ENCODE peak calls at places on chromosome 17, in eight cellular contexts. One of them, this sample, is unnamed.

GRCh38 chr17:7249830-7250229 is 1.7 kb downstream of the CTDNEP1 start:
- DNase-seq in substantia nigra: no peak
- DNase-seq in stimulated activated CD8-positive, alpha-beta memory T cell treated with anti-CD3 and anti-CD28 coated beads, Interleukin-2, amount 100 ng/mL, for 1 hour: no peak
- DNase-seq in endothelial cell: no peak
- DNase-seq in H7: no peak
- DNase-seq in IMR-90: no peak
- DNase-seq in testis: no peak
- DNase-seq in activated T-helper 1 cell treated with Interleukin-2 at 50 U/mL for 16 hours: no peak
- DNase-seq in this sample: no peak

GRCh38 chr17:27396045-27396444 is 60.2 kb upstream of the KSR1 start:
- DNase-seq in substantia nigra: no peak
- DNase-seq in stimulated activated CD8-positive, alpha-beta memory T cell treated with anti-CD3 and anti-CD28 coated beads, Interleukin-2, amount 100 ng/mL, for 1 hour: no peak
- DNase-seq in endothelial cell: no peak
- DNase-seq in H7: no peak
- DNase-seq in IMR-90: no peak
- DNase-seq in testis: no peak
- DNase-seq in activated T-helper 1 cell treated with Interleukin-2 at 50 U/mL for 16 hours: no peak
- DNase-seq in this sample: no peak

GRCh38 chr17:79108232-79108850 is 33.7 kb downstream of the ENGASE start:
- DNase-seq in substantia nigra: no peak
- DNase-seq in stimulated activated CD8-positive, alpha-beta memory T cell treated with anti-CD3 and anti-CD28 coated beads, Interleukin-2, amount 100 ng/mL, for 1 hour: no peak
- DNase-seq in endothelial cell: no peak
- DNase-seq in H7: no peak
- DNase-seq in IMR-90: no peak
- DNase-seq in testis: no peak
- DNase-seq in activated T-helper 1 cell treated with Interleukin-2 at 50 U/mL for 16 hours: no peak
- DNase-seq in this sample: no peak

GRCh38 chr17:72714357-72714966 is 378.0 kb downstream of the SLC39A11 start:
- DNase-seq in substantia nigra: no peak
- DNase-seq in stimulated activated CD8-positive, alpha-beta memory T cell treated with anti-CD3 and anti-CD28 coated beads, Interleukin-2, amount 100 ng/mL, for 1 hour: no peak
- DNase-seq in endothelial cell: no peak
- DNase-seq in H7: no peak
- DNase-seq in IMR-90: no peak
- DNase-seq in testis: no peak
- DNase-seq in activated T-helper 1 cell treated with Interleukin-2 at 50 U/mL for 16 hours: no peak
- DNase-seq in this sample: no peak

GRCh38 chr17:9880582-9880999 is 24.5 kb downstream of the RCVRN start:
- DNase-seq in substantia nigra: no peak
- DNase-seq in stimulated activated CD8-positive, alpha-beta memory T cell treated with anti-CD3 and anti-CD28 coated beads, Interleukin-2, amount 100 ng/mL, for 1 hour: no peak
- DNase-seq in endothelial cell: no peak
- DNase-seq in H7: no peak
- DNase-seq in IMR-90: no peak
- DNase-seq in testis: no peak
- DNase-seq in activated T-helper 1 cell treated with Interleukin-2 at 50 U/mL for 16 hours: no peak
- DNase-seq in this sample: no peak

GRCh38 chr17:2062571-2063183 is 7.8 kb downstream of the HIC1 start:
- DNase-seq in substantia nigra: no peak
- DNase-seq in stimulated activated CD8-positive, alpha-beta memory T cell treated with anti-CD3 and anti-CD28 coated beads, Interleukin-2, amount 100 ng/mL, for 1 hour: no peak
- DNase-seq in endothelial cell: peak; percentile 22
- DNase-seq in H7: peak; percentile 66
- DNase-seq in IMR-90: peak; percentile 49
- DNase-seq in testis: no peak
- DNase-seq in activated T-helper 1 cell treated with Interleukin-2 at 50 U/mL for 16 hours: no peak
- DNase-seq in this sample: no peak

GRCh38 chr17:35447494-35447893 is 1.1 kb downstream of the SLFN13 start:
- DNase-seq in substantia nigra: no peak
- DNase-seq in stimulated activated CD8-positive, alpha-beta memory T cell treated with anti-CD3 and anti-CD28 coated beads, Interleukin-2, amount 100 ng/mL, for 1 hour: no peak
- DNase-seq in endothelial cell: no peak
- DNase-seq in H7: peak; percentile 35
- DNase-seq in IMR-90: no peak
- DNase-seq in testis: no peak
- DNase-seq in activated T-helper 1 cell treated with Interleukin-2 at 50 U/mL for 16 hours: no peak
- DNase-seq in this sample: no peak

GRCh38 chr17:40317345-40317873 is 8.4 kb downstream of the RARA start:
- DNase-seq in substantia nigra: no peak
- DNase-seq in stimulated activated CD8-positive, alpha-beta memory T cell treated with anti-CD3 and anti-CD28 coated beads, Interleukin-2, amount 100 ng/mL, for 1 hour: no peak
- DNase-seq in endothelial cell: peak; percentile 68
- DNase-seq in H7: peak; percentile 91
- DNase-seq in IMR-90: peak; percentile 70
- DNase-seq in testis: no peak
- DNase-seq in activated T-helper 1 cell treated with Interleukin-2 at 50 U/mL for 16 hours: no peak
- DNase-seq in this sample: no peak

GRCh38 chr17:20961551-20961950 is 81.3 kb downstream of the USP22 start:
- DNase-seq in substantia nigra: no peak
- DNase-seq in stimulated activated CD8-positive, alpha-beta memory T cell treated with anti-CD3 and anti-CD28 coated beads, Interleukin-2, amount 100 ng/mL, for 1 hour: no peak
- DNase-seq in endothelial cell: no peak
- DNase-seq in H7: no peak
- DNase-seq in IMR-90: no peak
- DNase-seq in testis: no peak
- DNase-seq in activated T-helper 1 cell treated with Interleukin-2 at 50 U/mL for 16 hours: no peak
- DNase-seq in this sample: no peak

GRCh38 chr17:42518046-42518754 is 17.8 kb upstream of the NAGLU start:
- DNase-seq in substantia nigra: peak; percentile 25
- DNase-seq in stimulated activated CD8-positive, alpha-beta memory T cell treated with anti-CD3 and anti-CD28 coated beads, Interleukin-2, amount 100 ng/mL, for 1 hour: no peak
- DNase-seq in endothelial cell: no peak
- DNase-seq in H7: peak; percentile 10
- DNase-seq in IMR-90: peak; percentile 98
- DNase-seq in testis: peak; percentile 71
- DNase-seq in activated T-helper 1 cell treated with Interleukin-2 at 50 U/mL for 16 hours: no peak
- DNase-seq in this sample: peak; percentile 51

GRCh38 chr17:59840329-59840907 is 52.3 kb downstream of the TUBD1 start:
- DNase-seq in substantia nigra: no peak
- DNase-seq in stimulated activated CD8-positive, alpha-beta memory T cell treated with anti-CD3 and anti-CD28 coated beads, Interleukin-2, amount 100 ng/mL, for 1 hour: no peak
- DNase-seq in endothelial cell: no peak
- DNase-seq in H7: peak; percentile 40
- DNase-seq in IMR-90: no peak
- DNase-seq in testis: no peak
- DNase-seq in activated T-helper 1 cell treated with Interleukin-2 at 50 U/mL for 16 hours: no peak
- DNase-seq in this sample: no peak

GRCh38 chr17:67754001-67754400 is 36.3 kb downstream of the NOL11 start:
- DNase-seq in substantia nigra: no peak
- DNase-seq in stimulated activated CD8-positive, alpha-beta memory T cell treated with anti-CD3 and anti-CD28 coated beads, Interleukin-2, amount 100 ng/mL, for 1 hour: no peak
- DNase-seq in endothelial cell: no peak
- DNase-seq in H7: no peak
- DNase-seq in IMR-90: no peak
- DNase-seq in testis: no peak
- DNase-seq in activated T-helper 1 cell treated with Interleukin-2 at 50 U/mL for 16 hours: no peak
- DNase-seq in this sample: no peak

GRCh38 chr17:7982666-7983065 is 19.7 kb upstream of the GUCY2D start:
- DNase-seq in substantia nigra: no peak
- DNase-seq in stimulated activated CD8-positive, alpha-beta memory T cell treated with anti-CD3 and anti-CD28 coated beads, Interleukin-2, amount 100 ng/mL, for 1 hour: no peak
- DNase-seq in endothelial cell: no peak
- DNase-seq in H7: no peak
- DNase-seq in IMR-90: peak; percentile 14
- DNase-seq in testis: no peak
- DNase-seq in activated T-helper 1 cell treated with Interleukin-2 at 50 U/mL for 16 hours: no peak
- DNase-seq in this sample: no peak

GRCh38 chr17:12727076-12727750 is 61.5 kb downstream of the MYOCD start:
- DNase-seq in substantia nigra: no peak
- DNase-seq in stimulated activated CD8-positive, alpha-beta memory T cell treated with anti-CD3 and anti-CD28 coated beads, Interleukin-2, amount 100 ng/mL, for 1 hour: no peak
- DNase-seq in endothelial cell: no peak
- DNase-seq in H7: no peak
- DNase-seq in IMR-90: peak; percentile 95
- DNase-seq in testis: no peak
- DNase-seq in activated T-helper 1 cell treated with Interleukin-2 at 50 U/mL for 16 hours: no peak
- DNase-seq in this sample: no peak

GRCh38 chr17:78538033-78538776 is 39.0 kb downstream of the DNAH17 start:
- DNase-seq in substantia nigra: no peak
- DNase-seq in stimulated activated CD8-positive, alpha-beta memory T cell treated with anti-CD3 and anti-CD28 coated beads, Interleukin-2, amount 100 ng/mL, for 1 hour: no peak
- DNase-seq in endothelial cell: no peak
- DNase-seq in H7: peak; percentile 45
- DNase-seq in IMR-90: no peak
- DNase-seq in testis: no peak
- DNase-seq in activated T-helper 1 cell treated with Interleukin-2 at 50 U/mL for 16 hours: no peak
- DNase-seq in this sample: no peak

GRCh38 chr17:4607773-4608187 is 23.5 kb downstream of the SMTNL2 start:
- DNase-seq in substantia nigra: peak; percentile 39
- DNase-seq in stimulated activated CD8-positive, alpha-beta memory T cell treated with anti-CD3 and anti-CD28 coated beads, Interleukin-2, amount 100 ng/mL, for 1 hour: no peak
- DNase-seq in endothelial cell: peak; percentile 3
- DNase-seq in H7: peak; percentile 56
- DNase-seq in IMR-90: peak; percentile 49
- DNase-seq in testis: peak; percentile 94
- DNase-seq in activated T-helper 1 cell treated with Interleukin-2 at 50 U/mL for 16 hours: no peak
- DNase-seq in this sample: no peak

GRCh38 chr17:50184611-50185398 is 16.6 kb downstream of the COL1A1 start:
- DNase-seq in substantia nigra: no peak
- DNase-seq in stimulated activated CD8-positive, alpha-beta memory T cell treated with anti-CD3 and anti-CD28 coated beads, Interleukin-2, amount 100 ng/mL, for 1 hour: no peak
- DNase-seq in endothelial cell: no peak
- DNase-seq in H7: peak; percentile 80
- DNase-seq in IMR-90: peak; percentile 62
- DNase-seq in testis: peak; percentile 44
- DNase-seq in activated T-helper 1 cell treated with Interleukin-2 at 50 U/mL for 16 hours: no peak
- DNase-seq in this sample: no peak

GRCh38 chr17:80955078-80955477 is 36.6 kb upstream of the CHMP6 start:
- DNase-seq in substantia nigra: no peak
- DNase-seq in stimulated activated CD8-positive, alpha-beta memory T cell treated with anti-CD3 and anti-CD28 coated beads, Interleukin-2, amount 100 ng/mL, for 1 hour: no peak
- DNase-seq in endothelial cell: no peak
- DNase-seq in H7: peak; percentile 14
- DNase-seq in IMR-90: no peak
- DNase-seq in testis: no peak
- DNase-seq in activated T-helper 1 cell treated with Interleukin-2 at 50 U/mL for 16 hours: no peak
- DNase-seq in this sample: no peak

GRCh38 chr17:10368561-10368960 is 4.2 kb downstream of the MYH13 start:
- DNase-seq in substantia nigra: no peak
- DNase-seq in stimulated activated CD8-positive, alpha-beta memory T cell treated with anti-CD3 and anti-CD28 coated beads, Interleukin-2, amount 100 ng/mL, for 1 hour: no peak
- DNase-seq in endothelial cell: no peak
- DNase-seq in H7: no peak
- DNase-seq in IMR-90: no peak
- DNase-seq in testis: no peak
- DNase-seq in activated T-helper 1 cell treated with Interleukin-2 at 50 U/mL for 16 hours: no peak
- DNase-seq in this sample: no peak

GRCh38 chr17:63519972-63520882 is 2.9 kb upstream of the KCNH6 start:
- DNase-seq in substantia nigra: no peak
- DNase-seq in stimulated activated CD8-positive, alpha-beta memory T cell treated with anti-CD3 and anti-CD28 coated beads, Interleukin-2, amount 100 ng/mL, for 1 hour: no peak
- DNase-seq in endothelial cell: no peak
- DNase-seq in H7: no peak
- DNase-seq in IMR-90: no peak
- DNase-seq in testis: no peak
- DNase-seq in activated T-helper 1 cell treated with Interleukin-2 at 50 U/mL for 16 hours: no peak
- DNase-seq in this sample: no peak

GRCh38 chr17:42775534-42776098 is 2.4 kb downstream of the VPS25 start:
- DNase-seq in substantia nigra: no peak
- DNase-seq in stimulated activated CD8-positive, alpha-beta memory T cell treated with anti-CD3 and anti-CD28 coated beads, Interleukin-2, amount 100 ng/mL, for 1 hour: no peak
- DNase-seq in endothelial cell: peak; percentile 50
- DNase-seq in H7: no peak
- DNase-seq in IMR-90: peak; percentile 66
- DNase-seq in testis: no peak
- DNase-seq in activated T-helper 1 cell treated with Interleukin-2 at 50 U/mL for 16 hours: no peak
- DNase-seq in this sample: no peak

GRCh38 chr17:82030470-82031302 is 792 bp upstream of the RAC3 start:
- DNase-seq in substantia nigra: peak; percentile 81
- DNase-seq in stimulated activated CD8-positive, alpha-beta memory T cell treated with anti-CD3 and anti-CD28 coated beads, Interleukin-2, amount 100 ng/mL, for 1 hour: peak; percentile 67
- DNase-seq in endothelial cell: peak; percentile 92
- DNase-seq in H7: peak; percentile 97
- DNase-seq in IMR-90: peak; percentile 79
- DNase-seq in testis: peak; percentile 86
- DNase-seq in activated T-helper 1 cell treated with Interleukin-2 at 50 U/mL for 16 hours: peak; percentile 76
- DNase-seq in this sample: peak; percentile 79

This sample was measured in occipital lobe.